ENCODE peak calls at places on chromosomes 6 and 20, in four cellular contexts. J is H1, S is IMR-90, C is HepG2. N is an unnamed sample.

GRCh38 chr6:98067375-98067774 is 767.0 kb upstream of the POU3F2 start:
- DNase-seq in J (no peak), S (no peak), C (no peak), N (no peak)

GRCh38 chr6:62009445-62009844 is 276.6 kb downstream of the KHDRBS2 start:
- DNase-seq in J (no peak), S (no peak), C (no peak), N (no peak)

GRCh38 chr6:7505196-7505699 is 36.2 kb upstream of the DSP start:
- DNase-seq in J (peak; percentile 65), S (peak; percentile 85), C (peak; percentile 65), N (peak; percentile 56)

GRCh38 chr6:43454290-43455033 is 886 bp downstream of the DLK2 start:
- DNase-seq in J (peak; percentile 98), S (peak; percentile 81), C (peak; percentile 67), N (peak; percentile 71)

GRCh38 chr6:4008324-4009047 is 70.5 kb downstream of the FAM217A start:
- DNase-seq in J (no peak), S (peak; percentile 92), C (peak; percentile 86), N (peak; percentile 85)

GRCh38 chr6:75791881-75792280 is 42.8 kb downstream of the MYO6 start:
- DNase-seq in J (no peak), S (no peak), C (no peak), N (no peak)

GRCh38 chr6:4004249-4004648 is 74.7 kb downstream of the FAM217A start:
- DNase-seq in J (no peak), S (peak; percentile 29), C (no peak), N (no peak)

GRCh38 chr6:161066511-161066910 is 74.9 kb downstream of the MAP3K4 start:
- DNase-seq in J (no peak), S (peak; percentile 15), C (no peak), N (no peak)

GRCh38 chr6:134065706-134066105 is 13.3 kb upstream of the SLC2A12 start:
- DNase-seq in J (no peak), S (peak; percentile 32), C (peak; percentile 30), N (no peak)

GRCh38 chr6:2565499-2565898 is 185.2 kb downstream of the MYLK4 start:
- DNase-seq in J (no peak), S (no peak), C (peak; percentile 78), N (peak; percentile 10)

GRCh38 chr6:162177733-162178132 is 549.8 kb downstream of the PRKN start:
- DNase-seq in J (no peak), S (no peak), C (no peak), N (no peak)

GRCh38 chr20:38256021-38256420 is 4.5 kb downstream of the KIAA1755 start:
- DNase-seq in J (no peak), S (no peak), C (no peak), N (no peak)

GRCh38 chr20:23266530-23267398 is 83.8 kb upstream of the NXT1 start:
- DNase-seq in J (no peak), S (no peak), C (no peak), N (no peak)

GRCh38 chr20:8043687-8044278 is 24.2 kb upstream of the TMX4 start:
- DNase-seq in J (no peak), S (peak; percentile 68), C (peak; percentile 81), N (peak; percentile 70)

GRCh38 chr6:4242593-4242992 is 107.2 kb upstream of the ECI2 start:
- DNase-seq in J (no peak), S (no peak), C (no peak), N (no peak)

GRCh38 chr20:4519530-4519929 is 202.2 kb upstream of the PRND start:
- DNase-seq in J (peak; percentile 84), S (no peak), C (no peak), N (no peak)

GRCh38 chr6:448296-449056 is 56.9 kb downstream of the IRF4 start:
- DNase-seq in J (no peak), S (no peak), C (no peak), N (no peak)

GRCh38 chr6:108653864-108654402 is 93.2 kb downstream of the FOXO3 start:
- DNase-seq in J (no peak), S (peak; percentile 37), C (no peak), N (no peak)

GRCh38 chr6:119326291-119327005 is 23.1 kb downstream of the MAN1A1 start:
- DNase-seq in J (no peak), S (no peak), C (no peak), N (no peak)

GRCh38 chr6:150072201-150072600 is 3.3 kb upstream of the ULBP3 start:
- DNase-seq in J (no peak), S (peak; percentile 16), C (peak; percentile 43), N (peak; percentile 87)

GRCh38 chr20:33933469-33933909 is 60.2 kb upstream of the RALY start:
- DNase-seq in J (peak; percentile 70), S (peak; percentile 55), C (peak; percentile 87), N (peak; percentile 69)

GRCh38 chr6:165969184-165969583 is 198.5 kb downstream of the TBXT start:
- DNase-seq in J (no peak), S (no peak), C (no peak), N (peak; percentile 54)

GRCh38 chr6:36419295-36419694 is 23.4 kb downstream of the PXT1 start:
- DNase-seq in J (no peak), S (no peak), C (no peak), N (no peak)

GRCh38 chr20:38771621-38772020 is 23.4 kb downstream of the ACTR5 start:
- DNase-seq in J (no peak), S (no peak), C (no peak), N (no peak)

GRCh38 chr20:35307666-35308653 is 15.7 kb upstream of the FAM83C start:
- DNase-seq in J (no peak), S (peak; percentile 83), C (no peak), N (no peak)

GRCh38 chr20:38139156-38139912 is 25.7 kb downstream of the TGM2 start:
- DNase-seq in J (no peak), S (no peak), C (no peak), N (no peak)

GRCh38 chr6:30091577-30092381 is 16.2 kb upstream of the RNF39 start:
- DNase-seq in J (no peak), S (peak; percentile 59), C (peak; percentile 30), N (peak; percentile 48)

GRCh38 chr6:164185342-164185920 is 770.9 kb downstream of the QKI start:
- DNase-seq in J (no peak), S (no peak), C (no peak), N (no peak)

GRCh38 chr6:22886881-22887581 is 317.7 kb downstream of the HDGFL1 start:
- DNase-seq in J (no peak), S (peak; percentile 54), C (no peak), N (no peak)
- TF ChIP-seq MAFK in J (no peak), S (no peak), C (no peak), N (no peak)

DNA sequence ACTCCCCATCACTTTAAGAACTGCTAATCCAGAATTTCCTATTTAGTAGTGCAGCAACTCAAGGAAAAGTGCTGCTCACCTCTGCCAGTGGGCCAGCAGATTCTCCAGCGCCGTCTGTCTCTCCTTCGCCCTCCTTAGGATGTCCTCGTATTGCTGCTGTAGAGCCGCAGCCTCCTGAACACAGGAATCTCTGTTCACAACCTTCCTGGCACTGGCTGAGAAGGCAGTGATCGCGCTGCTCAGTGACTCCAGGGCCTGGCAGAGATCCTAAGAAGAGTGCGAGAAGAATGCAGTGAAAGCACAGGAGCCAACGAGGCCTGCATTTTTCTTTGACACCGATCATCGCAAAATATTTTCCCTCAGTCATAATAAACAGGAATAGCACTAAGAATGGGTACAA is 209.0 kb downstream of the SYNE1 start:
- DNase-seq in J (no peak), S (peak; percentile 1), C (no peak), N (no peak)
- TF ChIP-seq MAFK in J (no peak), S (no peak), C (no peak), N (no peak)

DNA sequence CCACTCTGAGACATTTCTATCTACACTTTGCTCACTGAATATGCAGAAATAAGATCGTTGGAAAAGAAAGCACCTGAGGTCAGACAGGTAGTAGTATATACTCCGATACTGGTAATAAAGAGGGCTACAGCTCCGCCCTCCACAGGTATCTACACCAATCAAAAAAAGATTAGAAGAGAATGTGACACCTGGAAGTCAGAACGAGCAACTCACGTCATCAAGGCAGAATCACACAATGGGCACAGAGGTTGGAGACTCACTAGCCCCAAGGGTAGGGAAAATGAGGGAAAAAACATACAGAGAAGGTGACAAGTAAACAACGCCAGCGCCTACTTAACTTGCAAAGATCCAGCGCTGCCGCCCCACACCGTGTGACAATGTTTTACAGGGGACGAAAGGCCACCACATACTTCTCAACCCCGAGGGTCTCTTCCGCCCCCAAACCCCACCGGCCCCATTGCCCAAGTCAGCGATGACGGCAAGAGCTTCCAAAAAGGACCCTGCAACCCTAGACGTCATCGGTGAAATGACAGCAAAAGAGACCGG is 656 bp downstream of the LMBRD1 start:
- DNase-seq in J (no peak), S (peak; percentile 45), C (peak; percentile 56), N (peak; percentile 5)
- TF ChIP-seq MAFK in J (no peak), S (no peak), C (no peak), N (no peak)

GRCh38 chr6:135181333-135182119 is 418 bp downstream of the MYB start:
- DNase-seq in J (no peak), S (no peak), C (no peak), N (no peak)
- TF ChIP-seq MAFK in J (no peak), S (no peak), C (no peak), N (no peak)

GRCh38 chr20:62087227-62087626 is 21.5 kb upstream of the TAF4 start:
- DNase-seq in J (no peak), S (no peak), C (no peak), N (peak; percentile 24)
- TF ChIP-seq MAFK in J (no peak), S (no peak), C (no peak), N (no peak)

GRCh38 chr6:53095270-53095669 is 30.1 kb downstream of the FBXO9 start:
- DNase-seq in J (no peak), S (no peak), C (no peak), N (no peak)

GRCh38 chr6:53101006-53101405 is 35.8 kb downstream of the FBXO9 start:
- DNase-seq in J (no peak), S (no peak), C (no peak), N (no peak)

GRCh38 chr6:53100561-53100960 is 35.4 kb downstream of the FBXO9 start:
- DNase-seq in J (no peak), S (peak; percentile 39), C (no peak), N (no peak)

GRCh38 chr6:53090576-53090975 is 25.4 kb downstream of the FBXO9 start:
- DNase-seq in J (no peak), S (peak; percentile 51), C (no peak), N (no peak)

DNA sequence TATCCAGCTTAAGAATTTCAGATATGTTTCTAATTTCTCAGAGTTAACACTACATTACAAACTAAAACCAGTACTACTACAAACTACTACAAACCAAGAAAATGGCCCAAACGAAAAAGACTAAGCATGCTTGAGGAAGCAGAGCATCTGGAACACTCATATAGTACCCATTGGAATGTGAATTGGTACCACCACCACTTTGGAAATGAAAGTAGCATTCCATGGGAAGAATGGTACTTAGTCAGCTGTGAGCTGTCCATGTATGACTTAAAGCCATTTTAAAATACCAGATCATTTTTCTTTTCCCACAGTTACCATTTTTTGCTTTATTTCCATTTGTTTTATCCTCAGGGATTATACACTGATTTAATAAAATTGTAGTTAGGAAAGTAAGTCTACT is 30.5 kb downstream of the FBXO9 start:
- DNase-seq in J (no peak), S (peak; percentile 64), C (no peak), N (no peak)
- TF ChIP-seq MAFK in J (no peak), S (no peak), C (no peak), N (no peak)

N was measured in A549.